ENCODE peak calls at places on chromosomes 13 and 19, in four cellular contexts. One of them, this sample, is unnamed.

GRCh38 chr19:5908773-5909442 is 4.2 kb downstream of the VMAC start:
- DNase-seq in SK-N-SH: no peak
- DNase-seq in H1: no peak
- DNase-seq in K562: no peak
- DNase-seq in this sample: no peak

GRCh38 chr19:45955905-45956608 is 17.6 kb downstream of the NOVA2 start:
- DNase-seq in SK-N-SH: peak
- DNase-seq in H1: no peak
- DNase-seq in K562: no peak
- DNase-seq in this sample: no peak

GRCh38 chr19:45250832-45251451 is at the start of gene MARK4:
- DNase-seq in SK-N-SH: peak
- DNase-seq in H1: peak
- DNase-seq in K562: peak
- DNase-seq in this sample: peak

GRCh38 chr19:38034153-38034835 is 127.3 kb downstream of the SIPA1L3 start:
- DNase-seq in SK-N-SH: no peak
- DNase-seq in H1: no peak
- DNase-seq in K562: no peak
- DNase-seq in this sample: no peak

GRCh38 chr13:49225358-49226042 is 5.4 kb downstream of the MLNR start:
- DNase-seq in SK-N-SH: no peak
- DNase-seq in H1: no peak
- DNase-seq in K562: no peak
- DNase-seq in this sample: no peak

GRCh38 chr19:17211547-17212446 is 3.4 kb upstream of the USE1 start:
- DNase-seq in SK-N-SH: no peak
- DNase-seq in H1: no peak
- DNase-seq in K562: no peak
- DNase-seq in this sample: no peak

GRCh38 chr19:54179921-54180452 is 7.0 kb upstream of the TMC4 start:
- DNase-seq in SK-N-SH: peak
- DNase-seq in H1: peak
- DNase-seq in K562: no peak
- DNase-seq in this sample: peak

GRCh38 chr13:106432636-106433035 is 102.8 kb downstream of the EFNB2 start:
- DNase-seq in SK-N-SH: no peak
- DNase-seq in H1: no peak
- DNase-seq in K562: no peak
- DNase-seq in this sample: no peak

GRCh38 chr13:39417131-39417530 is 185.9 kb downstream of the LHFPL6 start:
- DNase-seq in SK-N-SH: peak
- DNase-seq in H1: no peak
- DNase-seq in K562: peak
- DNase-seq in this sample: peak

GRCh38 chr19:5143471-5144411 is 174.8 kb downstream of the KDM4B start:
- DNase-seq in SK-N-SH: no peak
- DNase-seq in H1: no peak
- DNase-seq in K562: no peak
- DNase-seq in this sample: no peak

GRCh38 chr13:113411216-113412023 is 41.9 kb downstream of the ADPRHL1 start:
- DNase-seq in SK-N-SH: no peak
- DNase-seq in H1: no peak
- DNase-seq in K562: no peak
- DNase-seq in this sample: no peak

GRCh38 chr13:25980255-25980654 is 71.6 kb downstream of the SHISA2 start:
- DNase-seq in SK-N-SH: peak
- DNase-seq in H1: no peak
- DNase-seq in K562: peak
- DNase-seq in this sample: peak

GRCh38 chr13:35457258-35457657 is 19.2 kb downstream of the MAB21L1 start:
- DNase-seq in SK-N-SH: no peak
- DNase-seq in H1: no peak
- DNase-seq in K562: no peak
- DNase-seq in this sample: no peak

GRCh38 chr13:105196052-105196451 is 1339.4 kb downstream of the EFNB2 start:
- DNase-seq in SK-N-SH: no peak
- DNase-seq in H1: no peak
- DNase-seq in K562: no peak
- DNase-seq in this sample: peak

GRCh38 chr19:6587093-6587820 is 3.7 kb downstream of the CD70 start:
- DNase-seq in SK-N-SH: no peak
- DNase-seq in H1: peak
- DNase-seq in K562: peak
- DNase-seq in this sample: peak

GRCh38 chr13:96994030-96994848 is at the start of gene OXGR1:
- DNase-seq in SK-N-SH: peak
- DNase-seq in H1: peak
- DNase-seq in K562: peak
- DNase-seq in this sample: peak
- TF ChIP-seq CTCF in SK-N-SH: no peak
- TF ChIP-seq CTCF in H1: peak
- TF ChIP-seq CTCF in K562: no peak
- TF ChIP-seq CTCF in this sample: no peak

DNA sequence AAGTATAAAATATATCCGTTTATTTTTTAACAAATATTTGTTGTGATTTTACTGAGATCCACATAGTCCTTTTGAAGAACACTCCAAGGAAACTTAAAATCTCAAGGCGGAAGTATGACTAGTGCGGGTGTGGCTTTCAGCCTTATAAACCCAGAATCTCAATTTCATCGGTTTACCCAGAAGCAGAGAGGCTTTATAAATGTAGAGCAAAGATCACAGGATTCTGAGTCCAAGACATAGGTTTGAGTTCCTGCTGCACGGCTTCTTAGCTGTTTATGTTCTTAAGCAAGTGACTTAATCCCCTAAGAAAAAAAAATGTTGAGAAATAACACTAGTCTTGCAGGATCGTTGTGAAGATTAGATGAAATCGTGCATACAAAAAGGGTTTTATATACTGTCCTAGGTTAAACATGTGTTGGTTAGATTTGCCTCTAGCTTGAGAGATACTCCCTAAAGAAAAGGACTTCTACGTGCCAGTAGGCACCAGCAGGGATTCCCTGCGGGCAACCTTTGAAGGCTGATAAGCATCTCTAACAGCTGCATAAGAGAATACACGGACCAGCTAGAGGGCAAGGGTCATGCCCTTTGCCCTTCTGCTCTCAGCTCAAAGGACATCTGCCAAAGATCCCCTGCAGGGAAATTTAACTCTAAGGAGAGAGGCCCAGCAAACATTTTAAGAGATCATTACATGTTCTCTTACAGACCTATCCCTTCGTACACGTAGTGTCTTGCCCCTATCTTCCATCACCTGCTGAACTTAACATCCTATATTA is 130.4 kb upstream of the MIR17HG start:
- DNase-seq in SK-N-SH: no peak
- DNase-seq in H1: no peak
- DNase-seq in K562: no peak
- DNase-seq in this sample: peak
- TF ChIP-seq TEAD4 in SK-N-SH: no peak
- TF ChIP-seq TEAD4 in H1: no peak
- TF ChIP-seq TEAD4 in K562: no peak
- TF ChIP-seq TEAD4 in this sample: no peak

GRCh38 chr13:52906122-52906903 is 57.9 kb upstream of the PCDH8 start:
- DNase-seq in SK-N-SH: no peak
- DNase-seq in H1: no peak
- DNase-seq in K562: no peak
- DNase-seq in this sample: peak
- TF ChIP-seq CTCF in SK-N-SH: no peak
- TF ChIP-seq CTCF in H1: no peak
- TF ChIP-seq CTCF in K562: no peak
- TF ChIP-seq CTCF in this sample: no peak

GRCh38 chr13:47230155-47230554 is 333.3 kb upstream of the HTR2A start:
- DNase-seq in SK-N-SH: no peak
- DNase-seq in H1: no peak
- DNase-seq in K562: no peak
- DNase-seq in this sample: no peak

GRCh38 chr13:47220453-47221150 is 323.7 kb upstream of the HTR2A start:
- DNase-seq in SK-N-SH: no peak
- DNase-seq in H1: no peak
- DNase-seq in K562: no peak
- DNase-seq in this sample: no peak

GRCh38 chr13:47232516-47232915 is 335.7 kb upstream of the HTR2A start:
- DNase-seq in SK-N-SH: no peak
- DNase-seq in H1: no peak
- DNase-seq in K562: no peak
- DNase-seq in this sample: no peak

GRCh38 chr13:47226516-47226915 is 329.7 kb upstream of the HTR2A start:
- DNase-seq in SK-N-SH: no peak
- DNase-seq in H1: no peak
- DNase-seq in K562: no peak
- DNase-seq in this sample: no peak
- TF ChIP-seq TEAD4 in SK-N-SH: no peak
- TF ChIP-seq TEAD4 in H1: no peak
- TF ChIP-seq TEAD4 in K562: no peak
- TF ChIP-seq TEAD4 in this sample: no peak

GRCh38 chr19:27971869-27972268 is 1241.1 kb downstream of the UQCRFS1 start:
- DNase-seq in SK-N-SH: no peak
- DNase-seq in H1: no peak
- DNase-seq in K562: no peak
- DNase-seq in this sample: no peak

GRCh38 chr19:27971071-27971470 is 1241.9 kb downstream of the UQCRFS1 start:
- DNase-seq in SK-N-SH: no peak
- DNase-seq in H1: no peak
- DNase-seq in K562: no peak
- DNase-seq in this sample: peak

GRCh38 chr19:27972291-27973040 is 1240.5 kb downstream of the UQCRFS1 start:
- DNase-seq in SK-N-SH: no peak
- DNase-seq in H1: no peak
- DNase-seq in K562: no peak
- DNase-seq in this sample: no peak

GRCh38 chr19:27975419-27976005 is 1237.4 kb downstream of the UQCRFS1 start:
- DNase-seq in SK-N-SH: no peak
- DNase-seq in H1: no peak
- DNase-seq in K562: no peak
- DNase-seq in this sample: no peak

DNA sequence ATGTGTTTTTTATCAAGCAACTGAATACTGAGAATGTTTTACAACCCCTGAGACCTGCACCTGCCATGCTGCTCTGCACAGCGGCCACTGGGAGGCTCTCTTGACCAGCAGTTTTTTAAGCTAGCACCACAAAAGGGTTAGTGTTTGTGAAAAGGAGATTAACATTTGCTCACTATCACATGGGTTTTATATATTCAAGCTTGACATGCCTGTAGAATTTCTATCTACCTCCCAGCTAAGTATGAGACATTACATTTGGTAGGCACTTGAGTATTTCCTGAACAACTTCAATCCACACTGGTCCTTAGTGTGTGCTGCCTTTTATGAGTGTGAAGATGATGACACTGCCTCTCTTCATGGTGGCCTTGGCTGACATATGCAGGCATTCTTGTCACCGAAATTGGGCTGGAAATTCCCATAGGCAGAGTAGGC is 1238.9 kb downstream of the UQCRFS1 start:
- DNase-seq in SK-N-SH: peak
- DNase-seq in H1: peak
- DNase-seq in K562: peak
- DNase-seq in this sample: peak
- TF ChIP-seq CTCF in SK-N-SH: peak
- TF ChIP-seq CTCF in H1: peak
- TF ChIP-seq CTCF in K562: peak
- TF ChIP-seq CTCF in this sample: peak

GRCh38 chr19:18605546-18606280 is 886 bp downstream of the CRLF1 start:
- DNase-seq in SK-N-SH: peak
- DNase-seq in H1: no peak
- DNase-seq in K562: no peak
- DNase-seq in this sample: no peak
- TF ChIP-seq TEAD4 in SK-N-SH: no peak
- TF ChIP-seq TEAD4 in H1: peak
- TF ChIP-seq TEAD4 in K562: no peak
- TF ChIP-seq TEAD4 in this sample: no peak

GRCh38 chr19:11887618-11888531 is at the start of gene ZNF69:
- DNase-seq in SK-N-SH: peak
- DNase-seq in H1: peak
- DNase-seq in K562: peak
- DNase-seq in this sample: peak
- TF ChIP-seq CTCF in SK-N-SH: peak
- TF ChIP-seq CTCF in H1: no peak
- TF ChIP-seq CTCF in K562: peak
- TF ChIP-seq CTCF in this sample: no peak

GRCh38 chr19:51777570-51778460 is 16.8 kb downstream of the FPR2 start:
- DNase-seq in SK-N-SH: peak
- DNase-seq in H1: peak
- DNase-seq in K562: peak
- DNase-seq in this sample: peak
- TF ChIP-seq TEAD4 in SK-N-SH: no peak
- TF ChIP-seq TEAD4 in H1: no peak
- TF ChIP-seq TEAD4 in K562: no peak
- TF ChIP-seq TEAD4 in this sample: no peak